ENCODE peak calls at places on chromosomes 7 and 10, in four cellular contexts. Z is cardiac muscle cell, Y is fibroblast of lung, H is Panc1. V is an unnamed sample.

GRCh38 chr7:1920266-1920681 is 250.2 kb downstream of the ELFN1 start:
- DNase-seq in Z (no peak), Y (no peak), H (no peak), V (peak; percentile 60)

GRCh38 chr10:132920101-132920925 is 22.1 kb downstream of the CFAP46 start:
- DNase-seq in Z (no peak), Y (no peak), H (no peak), V (no peak)

GRCh38 chr10:109886788-109887155 is 36.5 kb downstream of the XPNPEP1 start:
- DNase-seq in Z (no peak), Y (no peak), H (no peak), V (no peak)

GRCh38 chr10:70652761-70653657 is 19.3 kb upstream of the ADAMTS14 start:
- DNase-seq in Z (peak; percentile 77), Y (peak; percentile 100), H (no peak), V (peak; percentile 86)

GRCh38 chr7:142438235-142438922 is 180.5 kb upstream of the PRSS58 start:
- DNase-seq in Z (peak; percentile 57), Y (peak; percentile 40), H (no peak), V (no peak)

GRCh38 chr7:507623-508305 is 11.9 kb downstream of the PDGFA start:
- DNase-seq in Z (no peak), Y (no peak), H (no peak), V (peak; percentile 8)

GRCh38 chr10:133125901-133126300 is 34.1 kb upstream of the KNDC1 start:
- DNase-seq in Z (no peak), Y (no peak), H (no peak), V (no peak)

GRCh38 chr7:138564365-138564764 is 104.3 kb downstream of the TRIM24 start:
- DNase-seq in Z (no peak), Y (peak; percentile 21), H (no peak), V (no peak)

GRCh38 chr7:134693256-134693655 is 46.6 kb downstream of the BPGM start:
- DNase-seq in Z (no peak), Y (peak; percentile 97), H (no peak), V (peak; percentile 60)
- H3K4me1 ChIP-seq in Z (no peaks in the 10 kb centered on the region), Y (peaks cover 25% of the 10 kb centered on the region), H (no peaks in the 10 kb centered on the region), V (peaks cover 6% of the 10 kb centered on the region)

GRCh38 chr10:131279516-131279915 is 32.0 kb downstream of the TCERG1L start:
- DNase-seq in Z (no peak), Y (no peak), H (no peak), V (no peak)
- H3K27me3 ChIP-seq in Z (no peaks in the 10 kb centered on the region), Y (no peaks in the 10 kb centered on the region), H (peaks cover 2% of the 10 kb centered on the region), V (no peaks in the 10 kb centered on the region)

DNA sequence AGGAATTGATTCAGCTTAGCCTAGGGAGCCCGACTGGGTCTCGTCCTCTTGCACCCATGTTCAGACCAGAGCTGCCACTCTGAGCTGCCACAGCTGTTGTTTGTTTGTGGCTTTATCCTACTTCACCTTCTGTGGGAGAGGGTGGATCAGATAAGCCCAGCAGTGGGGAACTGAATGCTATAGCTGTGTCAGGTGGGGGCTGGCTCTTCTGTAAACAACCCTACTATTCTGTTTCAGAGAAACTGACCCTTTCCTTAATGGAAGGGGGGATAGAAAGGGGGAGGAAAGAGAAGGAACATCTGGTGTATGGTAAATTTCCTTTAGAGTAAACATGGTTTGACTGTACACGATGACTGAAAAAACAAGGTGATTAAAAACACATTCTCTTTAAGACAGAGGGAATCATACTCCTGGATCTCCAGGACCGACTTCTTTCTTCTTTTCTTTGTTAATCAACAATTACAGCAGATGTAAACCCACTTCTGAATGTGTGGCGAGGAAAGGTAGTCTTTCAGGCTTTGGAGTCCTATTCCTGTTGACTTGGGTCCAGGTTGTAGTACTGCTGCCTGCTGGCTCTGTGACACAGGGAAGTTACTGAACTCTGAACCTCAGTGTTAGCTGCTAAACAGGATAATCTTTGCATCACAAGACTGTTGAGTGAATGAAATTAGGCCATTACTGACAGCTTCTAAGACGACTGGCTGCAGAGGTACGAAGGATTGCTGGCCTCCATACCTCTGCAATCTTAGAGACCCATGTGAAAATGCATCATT is 6.0 kb downstream of the PRXL2A start:
- DNase-seq in Z (no peak), Y (no peak), H (no peak), V (no peak)
- H3K4me1 ChIP-seq in Z (peaks cover 62% of the 10 kb centered on the region), Y (no peaks in the 10 kb centered on the region), H (peaks cover 13% of the 10 kb centered on the region), V (peaks cover 30% of the 10 kb centered on the region)

GRCh38 chr7:100668069-100668449 is 5.5 kb upstream of the GNB2 start:
- DNase-seq in Z (no peak), Y (no peak), H (no peak), V (no peak)
- H3K27me3 ChIP-seq in Z (peaks cover 15% of the 10 kb centered on the region), Y (no peaks in the 10 kb centered on the region), H (no peaks in the 10 kb centered on the region), V (no peaks in the 10 kb centered on the region)

DNA sequence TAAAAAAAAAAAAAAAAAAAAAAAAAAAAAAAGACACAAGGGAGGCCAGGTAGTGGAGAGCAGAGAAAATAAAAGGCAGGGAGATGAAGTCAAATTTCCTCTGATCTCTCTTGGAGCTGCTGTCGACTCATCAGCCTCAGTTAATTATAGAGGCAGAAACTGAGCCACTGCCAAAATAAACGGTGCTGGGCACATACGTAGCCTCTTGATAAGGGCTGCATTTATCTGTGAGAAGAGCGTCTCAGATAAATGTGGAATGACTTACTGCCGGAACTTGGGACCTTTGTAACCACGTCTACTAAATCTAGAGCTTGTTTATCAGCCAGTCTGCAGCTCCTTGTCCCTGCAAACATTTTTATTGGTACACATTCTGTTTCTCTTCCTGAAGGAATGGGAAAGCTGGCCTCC is 162.3 kb downstream of the BAMBI start:
- DNase-seq in Z (peak; percentile 72), Y (peak; percentile 84), H (no peak), V (peak; percentile 33)
- H3K4me1 ChIP-seq in Z (peaks cover 40% of the 10 kb centered on the region), Y (peaks cover 2% of the 10 kb centered on the region), H (no peaks in the 10 kb centered on the region), V (peaks cover 9% of the 10 kb centered on the region)